ENCODE peak calls at places on chromosomes 13 and 19, in five cellular contexts. E, X, I, N and F are unnamed samples.

GRCh38 chr19:35168261-35168660 is 13.7 kb downstream of the FXYD5 start:
- DNase-seq in I (no peak), N (no peak), E (peak; percentile 81), X (no peak), F (no peak)

GRCh38 chr19:45990113-45990728 is 5.0 kb upstream of the CCDC61 start:
- DNase-seq in E (no peak), X (no peak), N (no peak), I (no peak), F (no peak)

GRCh38 chr13:38657191-38657590 is 29.7 kb upstream of the FREM2 start:
- DNase-seq in N (no peak), E (peak; percentile 51), I (no peak), X (peak; percentile 20), F (no peak)

GRCh38 chr13:99429670-99430069 is 71.6 kb upstream of the TM9SF2 start:
- DNase-seq in N (no peak), X (no peak), I (no peak), E (no peak), F (no peak)

GRCh38 chr13:100392709-100393630 is 195.6 kb downstream of the GGACT start:
- DNase-seq in E (peak; percentile 99), X (peak; percentile 100), I (peak; percentile 20), N (no peak), F (no peak)

GRCh38 chr13:81990652-81991051 is 1649.7 kb upstream of the SPRY2 start:
- DNase-seq in E (no peak), X (no peak), I (no peak), N (no peak), F (peak; percentile 3)

GRCh38 chr19:54724644-54725043 is 402 bp downstream of the KIR3DL3 start:
- DNase-seq in E (no peak), I (no peak), X (no peak), N (no peak), F (no peak)

GRCh38 chr19:39512964-39513363 is 2.0 kb upstream of the SELENOV start:
- DNase-seq in N (no peak), E (no peak), X (no peak), I (no peak), F (no peak)

GRCh38 chr13:40585911-40586471 is 80.5 kb downstream of the FOXO1 start:
- DNase-seq in N (no peak), I (no peak), E (peak; percentile 9), X (peak; percentile 16), F (no peak)

GRCh38 chr13:44744880-44745633 is 168.9 kb upstream of the TSC22D1 start:
- DNase-seq in N (no peak), I (no peak), E (no peak), X (no peak), F (no peak)

GRCh38 chr13:65836066-65836465 is 1394.1 kb downstream of the PCDH9 start:
- DNase-seq in I (no peak), E (no peak), N (no peak), X (no peak), F (no peak)

GRCh38 chr19:6800991-6801396 is 28.5 kb downstream of the VAV1 start:
- DNase-seq in I (no peak), N (no peak), E (peak; percentile 5), X (no peak), F (no peak)

GRCh38 chr13:72104656-72105180 is 237.7 kb upstream of the DACH1 start:
- DNase-seq in E (no peak), N (no peak), X (peak; percentile 14), I (no peak), F (no peak)

GRCh38 chr19:46111376-46111775 is 13.1 kb downstream of the IGFL3 start:
- DNase-seq in I (no peak), X (no peak), N (no peak), E (no peak), F (no peak)

GRCh38 chr13:64041296-64041695 is 2625.6 kb upstream of the PCDH20 start:
- DNase-seq in N (no peak), I (no peak), X (peak; percentile 52), E (no peak), F (no peak)

GRCh38 chr19:12695090-12695489 is 1.3 kb downstream of the FBXW9 start:
- DNase-seq in I (no peak), E (peak; percentile 60), X (no peak), N (no peak), F (no peak)

GRCh38 chr13:50670847-50671542 is 172.5 kb downstream of the DLEU7 start:
- DNase-seq in X (peak; percentile 15), E (no peak), N (no peak), I (no peak), F (no peak)

GRCh38 chr13:60080871-60081270 is 82.9 kb downstream of the DIAPH3 start:
- DNase-seq in N (no peak), E (no peak), X (no peak), I (no peak), F (no peak)

GRCh38 chr19:4267901-4268815 is 10.9 kb upstream of the SHD start:
- DNase-seq in N (no peak), I (no peak), E (no peak), X (no peak), F (no peak)

GRCh38 chr19:5627395-5627904 is 4.6 kb downstream of the SAFB start:
- DNase-seq in E (peak; percentile 36), I (no peak), X (peak; percentile 34), N (peak; percentile 79), F (peak; percentile 39)

GRCh38 chr13:102879793-102880499 is 34.1 kb downstream of the ERCC5 start:
- DNase-seq in X (no peak), E (no peak), N (peak; percentile 18), I (no peak), F (no peak)

GRCh38 chr19:50333737-50334617 is 4.8 kb upstream of the KCNC3 start:
- DNase-seq in N (peak; percentile 83), I (peak; percentile 80), E (peak; percentile 16), X (no peak), F (peak; percentile 90)

GRCh38 chr13:45396548-45397095 is 21.6 kb downstream of the SLC25A30 start:
- DNase-seq in E (no peak), N (no peak), I (no peak), X (no peak), F (no peak)

GRCh38 chr13:106599875-106600797 is 32.2 kb upstream of the ARGLU1 start:
- DNase-seq in X (peak; percentile 88), E (peak; percentile 8), N (no peak), I (no peak), F (no peak)

GRCh38 chr13:27632214-27632613 is 10.5 kb downstream of the POLR1D start:
- DNase-seq in I (no peak), N (no peak), E (no peak), X (no peak), F (no peak)

GRCh38 chr19:37942516-37942902 is 35.5 kb downstream of the SIPA1L3 start:
- DNase-seq in I (no peak), N (no peak), X (no peak), E (no peak), F (no peak)

GRCh38 chr13:27857271-27857670 is 62.5 kb upstream of the PDX1 start:
- DNase-seq in N (peak; percentile 40), X (no peak), E (no peak), I (no peak), F (no peak)